ENCODE peak calls at places on chromosomes 6 and 20, in eight cellular contexts. F, Q, W, B, H, X, V and R are unnamed samples.

GRCh38 chr20:52959125-52959524 is 13.0 kb upstream of the TSHZ2 start:
- DNase-seq in F (no peak), Q (no peak), W (peak; percentile 44), B (no peak), H (no peak), X (no peak), V (no peak), R (no peak)

GRCh38 chr20:15627089-15627488 is 946.2 kb downstream of the KIF16B start:
- DNase-seq in F (no peak), Q (no peak), W (no peak), B (no peak), H (no peak), X (no peak), V (no peak), R (no peak)

GRCh38 chr6:69105288-69105687 is 470.2 kb downstream of the ADGRB3 start:
- DNase-seq in F (no peak), Q (no peak), W (peak; percentile 42), B (no peak), H (peak; percentile 2), X (no peak), V (no peak), R (no peak)

GRCh38 chr20:58759947-58760346 is 67.3 kb downstream of the NPEPL1 start:
- DNase-seq in F (peak; percentile 10), Q (no peak), W (no peak), B (no peak), H (no peak), X (no peak), V (no peak), R (no peak)

GRCh38 chr6:163570579-163571231 is 156.2 kb downstream of the QKI start:
- DNase-seq in F (no peak), Q (peak; percentile 31), W (no peak), B (no peak), H (no peak), X (no peak), V (peak; percentile 21), R (no peak)

GRCh38 chr20:45067087-45067486 is 33.8 kb downstream of the KCNS1 start:
- DNase-seq in F (no peak), Q (no peak), W (no peak), B (no peak), H (no peak), X (no peak), V (no peak), R (no peak)

GRCh38 chr6:148513145-148514071 is 170.8 kb downstream of the SASH1 start:
- DNase-seq in F (no peak), Q (no peak), W (peak; percentile 36), B (peak; percentile 44), H (no peak), X (no peak), V (peak; percentile 63), R (no peak)

GRCh38 chr6:130115036-130115435 is 96.7 kb downstream of the L3MBTL3 start:
- DNase-seq in F (no peak), Q (no peak), W (no peak), B (no peak), H (no peak), X (no peak), V (no peak), R (no peak)

GRCh38 chr20:44720994-44721784 is 6.0 kb downstream of the CCN5 start:
- DNase-seq in F (peak; percentile 66), Q (no peak), W (no peak), B (peak; percentile 47), H (no peak), X (no peak), V (peak; percentile 77), R (peak; percentile 67)

GRCh38 chr20:50108571-50109235 is 4.2 kb downstream of the UBE2V1 start:
- DNase-seq in F (no peak), Q (no peak), W (peak; percentile 44), B (no peak), H (no peak), X (no peak), V (no peak), R (no peak)

GRCh38 chr6:152746172-152746553 is 4.4 kb upstream of the VIP start:
- DNase-seq in F (no peak), Q (no peak), W (no peak), B (no peak), H (no peak), X (no peak), V (peak; percentile 59), R (peak; percentile 70)

GRCh38 chr6:112144145-112144926 is 56.9 kb downstream of the FAM229B start:
- DNase-seq in F (no peak), Q (no peak), W (no peak), B (no peak), H (no peak), X (no peak), V (peak; percentile 5), R (no peak)

GRCh38 chr6:161418458-161418945 is 144.6 kb upstream of the AGPAT4 start:
- DNase-seq in F (no peak), Q (no peak), W (peak; percentile 86), B (no peak), H (peak; percentile 81), X (no peak), V (peak; percentile 85), R (peak; percentile 39)

GRCh38 chr6:167567142-167568033 is 242.5 kb downstream of the TTLL2 start:
- DNase-seq in F (no peak), Q (no peak), W (no peak), B (peak; percentile 62), H (no peak), X (no peak), V (no peak), R (no peak)

GRCh38 chr6:111480988-111481830 is 1.8 kb downstream of the REV3L start:
- DNase-seq in F (no peak), Q (no peak), W (no peak), B (no peak), H (no peak), X (no peak), V (peak; percentile 30), R (no peak)

GRCh38 chr6:145009691-145010090 is 724.6 kb downstream of the UTRN start:
- DNase-seq in F (no peak), Q (no peak), W (no peak), B (no peak), H (no peak), X (no peak), V (peak; percentile 37), R (no peak)

GRCh38 chr20:25389381-25389857 is 1.2 kb downstream of the ABHD12 start:
- DNase-seq in F (no peak), Q (no peak), W (peak; percentile 33), B (no peak), H (peak; percentile 10), X (no peak), V (peak; percentile 57), R (no peak)

GRCh38 chr20:9236408-9236912 is 167.6 kb downstream of the PLCB4 start:
- DNase-seq in F (no peak), Q (no peak), W (no peak), B (no peak), H (no peak), X (no peak), V (no peak), R (no peak)

GRCh38 chr20:4961746-4962145 is 39.6 kb downstream of the SLC23A2 start:
- DNase-seq in F (no peak), Q (peak; percentile 41), W (no peak), B (no peak), H (no peak), X (peak; percentile 38), V (peak; percentile 97), R (no peak)

GRCh38 chr20:9514461-9515210 is at the start of gene LAMP5:
- DNase-seq in F (no peak), Q (peak; percentile 23), W (peak; percentile 90), B (peak; percentile 12), H (peak; percentile 89), X (no peak), V (peak; percentile 29), R (no peak)

DNA sequence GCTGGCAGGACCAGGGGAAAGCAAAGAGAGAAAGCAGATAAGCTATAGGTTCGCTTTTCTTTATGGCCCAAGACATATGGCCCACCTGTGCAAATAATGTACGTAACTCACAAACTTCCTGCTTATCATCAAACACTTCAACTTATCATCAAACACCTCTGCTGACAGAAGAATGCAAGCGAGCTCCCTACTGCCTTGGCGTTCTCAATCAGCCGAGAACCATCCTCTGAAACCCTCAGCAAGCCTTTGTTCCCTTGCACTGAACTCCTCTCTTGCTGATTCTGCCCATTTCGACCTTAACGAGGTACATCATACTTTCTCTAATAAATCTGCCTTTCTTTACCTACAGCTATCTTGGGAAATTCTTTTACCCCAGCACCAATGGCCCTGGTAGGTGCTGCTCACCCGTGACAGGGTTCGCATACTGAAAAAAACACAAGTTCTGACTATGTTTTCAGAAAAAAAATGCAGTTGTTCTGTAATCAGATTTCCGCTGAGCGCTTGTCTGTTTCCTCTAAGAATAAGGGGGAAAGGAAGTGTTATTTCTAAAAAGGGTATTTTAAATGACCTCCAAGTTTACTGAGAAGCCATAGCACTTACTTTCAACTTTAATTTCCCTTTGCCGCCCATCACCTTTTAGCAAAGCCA is 28.3 kb downstream of the SERPINB6 start:
- DNase-seq in F (peak; percentile 9), Q (no peak), W (no peak), B (no peak), H (peak; percentile 67), X (no peak), V (no peak), R (no peak)
- H3K27ac ChIP-seq in F (peak overlapping the region; percentile 36), Q (no peak overlapping the region), W (no peak overlapping the region), B (peak overlapping the region; percentile 8), H (peak overlapping the region; percentile 80), X (peak overlapping the region; percentile 45), V (no peak overlapping the region), R (no peak overlapping the region)

GRCh38 chr20:2381303-2381702 is 602 bp downstream of the TGM6 start:
- DNase-seq in F (no peak), Q (no peak), W (no peak), B (no peak), H (no peak), X (no peak), V (no peak), R (no peak)
- TF ChIP-seq CTCF in F (no peak), Q (no peak), W (no peak), B (no peak), H (no peak), X (no peak), V (no peak), R (no peak)

DNA sequence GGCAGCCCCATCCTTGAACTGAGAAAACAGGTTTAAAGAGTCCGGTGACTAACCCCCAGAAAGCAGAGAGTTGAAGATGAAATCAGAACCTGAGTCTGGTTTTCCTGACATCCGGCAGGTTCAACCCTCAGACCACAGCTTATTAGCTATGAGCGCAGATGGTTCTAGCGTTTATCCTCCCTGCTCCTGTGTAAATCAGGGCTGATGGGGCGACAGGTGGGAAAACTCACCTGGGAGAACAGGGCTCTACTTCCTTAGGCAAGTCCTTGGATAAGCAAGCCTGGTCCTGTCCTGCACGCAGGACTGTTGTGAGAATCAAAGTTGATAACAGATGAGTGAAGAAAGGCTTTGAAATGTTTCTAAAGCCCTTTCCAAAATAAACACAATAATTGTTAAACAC is 31.4 kb downstream of the GHRH start:
- DNase-seq in F (no peak), Q (no peak), W (no peak), B (no peak), H (no peak), X (no peak), V (no peak), R (no peak)
- H3K27ac ChIP-seq in F (no peak overlapping the region), Q (no peak overlapping the region), W (peak overlapping the region; percentile 41), B (no peak overlapping the region), H (no peak overlapping the region), X (no peak overlapping the region), V (no peak overlapping the region), R (no peak overlapping the region)

DNA sequence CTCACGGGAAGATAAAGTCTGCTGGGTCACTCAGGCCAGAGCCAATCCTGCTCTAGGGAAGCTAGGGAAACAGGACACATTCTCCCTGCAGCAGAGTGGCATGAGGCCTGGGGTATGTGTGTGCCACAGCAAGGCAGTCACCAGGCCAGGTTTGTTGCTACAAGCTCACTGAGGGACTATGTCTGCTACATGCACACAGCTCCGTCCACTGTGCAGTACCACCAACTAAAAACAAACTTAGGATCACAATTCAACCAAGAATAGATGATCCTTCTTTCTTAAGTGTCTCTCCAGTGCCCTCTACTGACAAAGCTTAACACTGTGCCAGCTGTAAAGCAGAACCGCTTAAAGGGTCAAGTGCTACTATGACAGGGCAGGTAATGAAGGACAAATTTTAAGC is 192.5 kb downstream of the PTPRK start:
- DNase-seq in F (no peak), Q (no peak), W (peak; percentile 83), B (no peak), H (peak; percentile 14), X (no peak), V (peak; percentile 16), R (no peak)
- TF ChIP-seq CTCF in F (no peak), Q (peak; percentile 57), W (peak; percentile 86), B (peak; percentile 46), H (peak; percentile 60), X (no peak), V (peak; percentile 42), R (no peak)